ENCODE peak calls at places on chromosome 11, in five cellular contexts. V is endothelial cell of umbilical vein, B is GM12878, S is GM23338, O is hepatocyte. G is an unnamed sample.

GRCh38 chr11:60785806-60786361 is 751 bp downstream of the MS4A10 start:
- DNase-seq in V (peak; percentile 34), B (no peak), S (no peak), O (no peak), G (no peak)

GRCh38 chr11:86954288-86955110 is 696 bp downstream of the FZD4 start:
- DNase-seq in V (peak; percentile 46), B (no peak), S (peak; percentile 76), O (no peak), G (no peak)

GRCh38 chr11:68153742-68154141 is 32.6 kb upstream of the CHKA start:
- DNase-seq in V (no peak), B (no peak), S (no peak), O (no peak), G (no peak)

GRCh38 chr11:43376065-43376464 is 17.3 kb downstream of the TTC17 start:
- DNase-seq in V (peak; percentile 10), B (no peak), S (no peak), O (no peak), G (no peak)

GRCh38 chr11:106208795-106209194 is 131.3 kb downstream of the AASDHPPT start:
- DNase-seq in V (no peak), B (no peak), S (no peak), O (peak; percentile 74), G (no peak)

GRCh38 chr11:27011560-27012253 is 17.8 kb downstream of the FIBIN start:
- DNase-seq in V (no peak), B (no peak), S (no peak), O (no peak), G (no peak)

GRCh38 chr11:86798988-86799387 is 1.4 kb upstream of the PRSS23 start:
- DNase-seq in V (peak; percentile 41), B (no peak), S (no peak), O (peak; percentile 59), G (no peak)

GRCh38 chr11:125348704-125349635 is 147.1 kb downstream of the FEZ1 start:
- DNase-seq in V (peak; percentile 39), B (no peak), S (peak; percentile 85), O (peak; percentile 67), G (peak; percentile 52)

GRCh38 chr11:102843474-102843873 is at the start of gene MMP3:
- DNase-seq in V (no peak), B (no peak), S (no peak), O (no peak), G (no peak)

GRCh38 chr11:27735281-27735680 is 35.0 kb upstream of the BDNF start:
- DNase-seq in V (peak; percentile 86), B (no peak), S (no peak), O (no peak), G (no peak)

GRCh38 chr11:115363426-115363825 is 140.8 kb downstream of the CADM1 start:
- DNase-seq in V (no peak), B (no peak), S (no peak), O (no peak), G (no peak)

GRCh38 chr11:130536106-130537040 is 87.9 kb downstream of the ADAMTS15 start:
- DNase-seq in V (no peak), B (no peak), S (no peak), O (no peak), G (no peak)

GRCh38 chr11:82895437-82896091 is 4.7 kb downstream of the PRCP start:
- DNase-seq in V (no peak), B (peak; percentile 42), S (no peak), O (no peak), G (no peak)

GRCh38 chr11:83046626-83047172 is 25.0 kb downstream of the RAB30 start:
- DNase-seq in V (peak; percentile 82), B (no peak), S (no peak), O (no peak), G (no peak)

GRCh38 chr11:56909080-56909479 is 79.6 kb upstream of the OR5AK2 start:
- DNase-seq in V (no peak), B (no peak), S (no peak), O (no peak), G (no peak)

GRCh38 chr11:74171630-74172465 is 759 bp downstream of the PPME1 start:
- DNase-seq in V (peak; percentile 18), B (no peak), S (no peak), O (no peak), G (no peak)

GRCh38 chr11:131897976-131898375 is 527.6 kb downstream of the NTM start:
- DNase-seq in V (no peak), B (no peak), S (no peak), O (no peak), G (no peak)

GRCh38 chr11:122751298-122752070 is 86.8 kb upstream of the CRTAM start:
- DNase-seq in V (no peak), B (no peak), S (no peak), O (no peak), G (no peak)

GRCh38 chr11:64632237-64632636 is 41.2 kb downstream of the SLC22A12 start:
- DNase-seq in V (no peak), B (no peak), S (no peak), O (no peak), G (no peak)
- H3K4me2 ChIP-seq in V (no peak overlapping the region), B (no peak overlapping the region), S (no peak overlapping the region), O (no peak overlapping the region), G (no peak overlapping the region)

DNA sequence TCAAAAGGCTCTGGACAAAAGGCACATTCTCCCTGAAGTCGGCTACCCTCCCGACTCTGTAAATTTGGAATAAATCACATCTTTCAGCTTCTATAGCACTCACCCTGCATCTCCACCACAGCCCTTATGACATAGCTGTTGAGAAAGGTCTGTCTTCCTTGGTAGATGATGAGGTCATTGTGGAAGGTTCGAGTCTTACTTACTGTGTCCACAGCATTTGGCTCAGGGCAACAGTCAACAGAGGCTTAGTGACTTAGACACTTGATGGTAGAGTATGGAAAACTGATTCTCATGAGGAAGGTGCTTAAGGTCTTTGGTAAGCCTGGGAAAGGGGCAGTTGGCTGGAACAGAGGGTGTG is 45.6 kb downstream of the PTPRJ start:
- DNase-seq in V (no peak), B (no peak), S (no peak), O (no peak), G (no peak)
- TF ChIP-seq EZH2 in V (no peak), B (no peak), S (no peak), O (no peak), G (no peak)

DNA sequence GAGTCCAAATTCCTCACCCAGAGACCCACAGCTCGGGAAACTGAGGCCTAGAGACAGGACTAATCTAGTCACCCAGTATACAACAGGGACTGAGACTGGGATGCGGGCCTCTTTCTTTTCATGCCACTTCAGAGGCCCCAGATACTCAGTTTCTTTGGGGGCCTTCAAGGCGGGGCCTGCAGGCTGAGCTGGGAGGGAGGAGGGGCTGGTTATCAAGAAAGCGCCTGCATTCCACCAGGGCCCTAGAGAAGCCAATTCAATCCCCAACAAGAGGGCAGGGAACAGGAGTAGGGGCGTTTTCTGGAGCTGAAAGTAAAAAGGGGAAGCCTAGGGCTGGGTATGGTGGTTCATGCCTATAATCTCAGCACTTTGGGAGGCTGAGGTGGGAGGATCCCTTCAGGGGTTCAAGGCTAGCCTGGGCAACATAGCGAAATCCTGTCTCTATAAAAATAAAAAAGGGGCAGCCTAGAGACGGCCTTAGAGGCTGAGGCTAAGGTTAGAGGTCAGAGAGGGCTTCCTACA is 1.6 kb downstream of the ATG2A start:
- DNase-seq in V (no peak), B (no peak), S (no peak), O (no peak), G (no peak)
- H3K4me3 ChIP-seq in V (no peak overlapping the region), B (peak overlapping the region; percentile 86), S (peak overlapping the region; percentile 70), O (no peak overlapping the region), G (peak overlapping the region; percentile 57)

GRCh38 chr11:63993100-63993499 is 6.9 kb downstream of the OTUB1 start:
- DNase-seq in V (no peak), B (no peak), S (no peak), O (no peak), G (no peak)
- H3K4me2 ChIP-seq in V (no peak overlapping the region), B (no peak overlapping the region), S (no peak overlapping the region), O (no peak overlapping the region), G (no peak overlapping the region)

GRCh38 chr11:31802990-31803812 is 7.9 kb downstream of the PAX6 start:
- DNase-seq in V (no peak), B (no peak), S (peak; percentile 67), O (no peak), G (peak; percentile 16)
- TF ChIP-seq EZH2 in V (peak; percentile 40), B (no peak), S (peak; percentile 91), O (peak; percentile 65), G (no peak)

GRCh38 chr11:92981508-92982043 is 12.1 kb downstream of the MTNR1B start:
- DNase-seq in V (no peak), B (no peak), S (no peak), O (no peak), G (no peak)
- H3K4me3 ChIP-seq in V (no peak overlapping the region), B (no peak overlapping the region), S (no peak overlapping the region), O (no peak overlapping the region), G (no peak overlapping the region)

DNA sequence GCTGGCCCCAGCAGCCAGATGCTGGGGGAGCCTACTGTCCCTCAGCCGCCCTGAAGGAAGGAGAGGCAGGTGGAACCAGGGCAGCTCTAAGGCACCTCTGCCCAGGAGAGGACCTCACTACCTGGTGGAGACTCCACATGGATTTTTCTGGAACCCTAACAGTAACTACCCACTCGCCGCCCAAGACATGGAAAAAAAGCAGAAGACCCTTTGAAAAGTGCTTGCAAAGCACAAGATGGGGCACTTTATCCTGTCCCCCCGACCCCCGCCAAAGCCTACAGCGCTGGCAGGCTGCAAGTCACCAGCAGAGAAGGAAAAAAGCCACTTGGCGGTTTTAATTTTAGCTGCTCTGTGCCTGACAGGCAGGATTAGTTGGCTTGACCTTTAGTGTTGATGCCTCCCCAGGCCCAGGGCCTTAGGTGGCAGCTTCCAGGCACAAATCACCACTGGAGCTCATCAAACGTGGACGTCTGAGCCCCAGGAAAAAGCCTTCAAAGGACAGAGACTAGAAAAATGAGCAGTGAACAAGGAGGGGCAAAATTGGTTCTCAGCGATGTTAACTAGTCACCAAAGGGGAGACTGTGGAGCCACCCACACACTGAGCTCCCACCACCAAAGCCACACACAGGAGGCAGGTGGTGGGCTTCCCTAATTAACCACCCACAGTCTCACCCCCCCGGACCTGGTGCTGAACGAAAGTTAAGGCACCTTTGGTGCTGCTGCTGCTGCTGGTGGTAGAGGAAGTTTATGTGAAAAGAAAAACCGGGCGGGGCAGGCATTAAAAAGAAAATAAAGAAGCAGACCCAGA is 4.2 kb upstream of the PYGM start:
- DNase-seq in V (no peak), B (no peak), S (no peak), O (no peak), G (peak; percentile 73)
- H3K4me2 ChIP-seq in V (no peak overlapping the region), B (no peak overlapping the region), S (peak overlapping the region; percentile 76), O (no peak overlapping the region), G (no peak overlapping the region)

GRCh38 chr11:69774354-69775162 is 583 bp downstream of the FGF4 start:
- DNase-seq in V (no peak), B (no peak), S (peak; percentile 54), O (no peak), G (no peak)
- TF ChIP-seq EZH2 in V (peak; percentile 95), B (no peak), S (peak; percentile 45), O (peak; percentile 71), G (no peak)